ENCODE peak calls at places on chromosomes 5 and 9, in five cellular contexts. V is GM12865; F is stimulated activated CD4-positive, alpha-beta T cell treated with anti-CD3 and anti-CD28 coated beads, TNF-alpha, amount 100 ng/mL, for 4 hours; H is neural crest cell; J is AG08395. N is an unnamed sample.

GRCh38 chr9:128683340-128684064 is 5.5 kb upstream of the SET start:
- DNase-seq in F (no peak), V (peak), H (peak), J (peak), N (peak)

GRCh38 chr9:122580360-122580759 is 2.8 kb downstream of the OR1L8 start:
- DNase-seq in H (no peak), V (no peak), F (no peak), J (peak), N (no peak)

GRCh38 chr9:129284607-129285291 is 106.7 kb upstream of the IER5L start:
- DNase-seq in J (no peak), F (no peak), V (no peak), H (no peak), N (peak)

GRCh38 chr9:18791074-18791473 is 241.9 kb downstream of the SAXO1 start:
- DNase-seq in H (peak), J (no peak), F (no peak), V (peak), N (peak)

GRCh38 chr9:84856181-84856632 is 186.7 kb downstream of the NTRK2 start:
- DNase-seq in F (no peak), H (no peak), V (no peak), J (peak), N (no peak)

GRCh38 chr5:132205385-132206125 is 22.1 kb downstream of the P4HA2 start:
- DNase-seq in H (no peak), J (no peak), V (peak), F (no peak), N (no peak)

GRCh38 chr9:127975376-127976315 is 5.1 kb downstream of the EEIG1 start:
- DNase-seq in J (no peak), V (no peak), H (no peak), F (no peak), N (no peak)

GRCh38 chr5:84384604-84385575 is at the start of gene EDIL3:
- DNase-seq in V (no peak), J (no peak), H (peak), F (no peak), N (no peak)